ENCODE peak calls at places on chromosomes 13 and 19, in seven cellular contexts. One of them, this sample, is unnamed.
A peak's percentile ranks its signal among the peaks of the same experiment; 100 is the strongest.

GRCh38 chr19:49971991-49972401 is 11.0 kb upstream of the SIGLEC11 start:
- DNase-seq in lower lobe of right lung: peak; percentile 35
- DNase-seq in adrenal gland: peak; percentile 73
- DNase-seq in heart right ventricle: no peak
- DNase-seq in neural progenitor cell: no peak
- DNase-seq in hepatocyte: no peak
- DNase-seq in psoas muscle: no peak
- DNase-seq in this sample: no peak

GRCh38 chr19:31223805-31224534 is 125.3 kb downstream of the TSHZ3 start:
- DNase-seq in lower lobe of right lung: no peak
- DNase-seq in adrenal gland: no peak
- DNase-seq in heart right ventricle: no peak
- DNase-seq in neural progenitor cell: no peak
- DNase-seq in hepatocyte: peak; percentile 8
- DNase-seq in psoas muscle: no peak
- DNase-seq in this sample: no peak

GRCh38 chr13:102587916-102588315 is 8.9 kb upstream of the TPP2 start:
- DNase-seq in lower lobe of right lung: no peak
- DNase-seq in adrenal gland: no peak
- DNase-seq in heart right ventricle: no peak
- DNase-seq in neural progenitor cell: no peak
- DNase-seq in hepatocyte: no peak
- DNase-seq in psoas muscle: no peak
- DNase-seq in this sample: no peak

GRCh38 chr19:10013834-10014618 is 743 bp downstream of the RDH8 start:
- DNase-seq in lower lobe of right lung: no peak
- DNase-seq in adrenal gland: no peak
- DNase-seq in heart right ventricle: no peak
- DNase-seq in neural progenitor cell: no peak
- DNase-seq in hepatocyte: no peak
- DNase-seq in psoas muscle: no peak
- DNase-seq in this sample: no peak

GRCh38 chr19:31408460-31409124 is 59.4 kb upstream of the TSHZ3 start:
- DNase-seq in lower lobe of right lung: no peak
- DNase-seq in adrenal gland: no peak
- DNase-seq in heart right ventricle: peak; percentile 29
- DNase-seq in neural progenitor cell: no peak
- DNase-seq in hepatocyte: peak; percentile 38
- DNase-seq in psoas muscle: no peak
- DNase-seq in this sample: no peak

GRCh38 chr13:48564046-48564445 is 31.2 kb upstream of the RCBTB2 start:
- DNase-seq in lower lobe of right lung: no peak
- DNase-seq in adrenal gland: peak; percentile 51
- DNase-seq in heart right ventricle: no peak
- DNase-seq in neural progenitor cell: no peak
- DNase-seq in hepatocyte: no peak
- DNase-seq in psoas muscle: no peak
- DNase-seq in this sample: no peak

GRCh38 chr19:34254552-34255432 is at the start of gene GARRE1:
- DNase-seq in lower lobe of right lung: peak; percentile 59
- DNase-seq in adrenal gland: peak; percentile 45
- DNase-seq in heart right ventricle: peak; percentile 36
- DNase-seq in neural progenitor cell: peak; percentile 71
- DNase-seq in hepatocyte: peak; percentile 75
- DNase-seq in psoas muscle: peak; percentile 71
- DNase-seq in this sample: no peak

GRCh38 chr13:40402931-40403412 is 263.5 kb downstream of the FOXO1 start:
- DNase-seq in lower lobe of right lung: no peak
- DNase-seq in adrenal gland: no peak
- DNase-seq in heart right ventricle: no peak
- DNase-seq in neural progenitor cell: no peak
- DNase-seq in hepatocyte: no peak
- DNase-seq in psoas muscle: no peak
- DNase-seq in this sample: no peak

GRCh38 chr13:80716610-80717081 is 375.7 kb upstream of the SPRY2 start:
- DNase-seq in lower lobe of right lung: no peak
- DNase-seq in adrenal gland: peak; percentile 9
- DNase-seq in heart right ventricle: peak; percentile 30
- DNase-seq in neural progenitor cell: no peak
- DNase-seq in hepatocyte: peak; percentile 60
- DNase-seq in psoas muscle: peak; percentile 57
- DNase-seq in this sample: no peak

GRCh38 chr13:27203854-27204253 is 32.2 kb upstream of the USP12 start:
- DNase-seq in lower lobe of right lung: no peak
- DNase-seq in adrenal gland: no peak
- DNase-seq in heart right ventricle: no peak
- DNase-seq in neural progenitor cell: no peak
- DNase-seq in hepatocyte: no peak
- DNase-seq in psoas muscle: no peak
- DNase-seq in this sample: no peak

DNA sequence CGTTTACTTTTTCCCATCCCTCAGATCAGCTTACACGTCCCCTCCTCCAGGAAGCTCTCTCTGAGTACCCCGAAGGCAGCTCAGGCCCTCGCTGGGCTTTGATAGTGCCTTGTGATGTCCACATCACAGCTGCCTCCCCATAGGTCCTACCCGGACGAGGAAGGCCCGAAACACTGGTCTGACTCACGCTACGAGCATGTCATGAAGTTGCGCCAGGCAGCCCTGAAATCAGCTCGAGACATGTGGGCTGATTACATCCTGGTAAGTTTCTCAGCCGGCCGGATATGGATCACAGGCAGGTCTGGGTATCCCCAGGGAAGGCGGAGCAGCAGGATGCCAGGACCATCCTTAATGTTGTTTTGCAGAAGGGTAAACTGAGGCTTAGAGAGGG is 4.8 kb downstream of the COLGALT1 start:
- DNase-seq in lower lobe of right lung: peak; percentile 84
- DNase-seq in adrenal gland: peak; percentile 45
- DNase-seq in heart right ventricle: peak; percentile 31
- DNase-seq in neural progenitor cell: no peak
- DNase-seq in hepatocyte: peak; percentile 60
- DNase-seq in psoas muscle: peak; percentile 73
- DNase-seq in this sample: peak; percentile 57
- H3K4me1 ChIP-seq in lower lobe of right lung: peaks cover 39% of the 10 kb centered on the region
- H3K4me1 ChIP-seq in adrenal gland: peaks cover 22% of the 10 kb centered on the region
- H3K4me1 ChIP-seq in heart right ventricle: peaks cover 76% of the 10 kb centered on the region
- H3K4me1 ChIP-seq in neural progenitor cell: no peaks in the 10 kb centered on the region
- H3K4me1 ChIP-seq in hepatocyte: no peaks in the 10 kb centered on the region
- H3K4me1 ChIP-seq in psoas muscle: peaks cover 13% of the 10 kb centered on the region
- H3K4me1 ChIP-seq in this sample: peaks cover 20% of the 10 kb centered on the region

DNA sequence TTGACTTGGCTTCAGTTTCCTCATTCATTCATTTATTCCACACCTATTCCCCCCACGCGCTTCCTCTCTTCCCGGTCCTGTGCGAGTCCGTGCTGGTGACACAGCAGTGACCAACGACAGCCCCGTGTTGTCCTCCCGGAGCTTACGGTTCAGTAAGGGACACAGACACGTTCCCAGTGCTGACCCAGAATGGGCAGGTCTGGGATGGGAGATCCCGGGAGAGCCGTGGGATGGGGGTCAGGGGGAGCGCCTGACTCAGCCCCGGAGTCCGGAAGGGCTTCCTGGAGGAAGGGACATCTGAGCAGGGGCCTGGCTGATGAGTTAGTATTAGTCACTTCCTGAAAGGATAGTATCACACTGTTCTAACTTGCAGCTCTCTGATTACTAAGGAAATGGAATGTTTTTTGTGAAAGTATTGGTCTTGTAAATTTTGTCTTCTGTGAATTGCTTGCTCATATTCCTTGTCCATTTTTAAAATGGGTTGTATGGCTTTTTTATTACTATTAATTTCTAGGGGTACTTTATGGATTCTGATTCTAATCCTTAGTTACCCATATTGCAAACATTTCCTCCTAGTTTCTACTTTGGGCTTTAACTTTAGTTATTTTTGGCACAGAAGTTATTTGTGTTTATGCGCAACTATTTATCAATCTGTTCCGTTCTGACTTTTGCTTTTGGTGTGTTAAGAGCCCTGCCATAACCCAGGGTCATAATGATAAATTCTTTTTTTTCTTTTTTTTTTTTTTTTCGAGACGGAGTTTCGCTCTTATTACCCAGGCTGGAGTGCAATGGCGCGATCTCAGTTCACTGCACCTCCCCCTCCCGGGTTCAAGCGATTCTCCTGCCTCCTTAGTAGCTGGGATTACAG is 708 bp upstream of the ERCC1 start:
- DNase-seq in lower lobe of right lung: peak; percentile 73
- DNase-seq in adrenal gland: peak; percentile 84
- DNase-seq in heart right ventricle: peak; percentile 78
- DNase-seq in neural progenitor cell: peak; percentile 51
- DNase-seq in hepatocyte: peak; percentile 87
- DNase-seq in psoas muscle: peak; percentile 86
- DNase-seq in this sample: peak; percentile 68
- H3K4me1 ChIP-seq in lower lobe of right lung: peaks cover 49% of the 10 kb centered on the region
- H3K4me1 ChIP-seq in adrenal gland: peaks cover 44% of the 10 kb centered on the region
- H3K4me1 ChIP-seq in heart right ventricle: peaks cover 67% of the 10 kb centered on the region
- H3K4me1 ChIP-seq in neural progenitor cell: peaks cover 5% of the 10 kb centered on the region
- H3K4me1 ChIP-seq in hepatocyte: peaks cover 24% of the 10 kb centered on the region
- H3K4me1 ChIP-seq in psoas muscle: peaks cover 30% of the 10 kb centered on the region
- H3K4me1 ChIP-seq in this sample: peaks cover 30% of the 10 kb centered on the region

GRCh38 chr13:99003851-99004471 is 26.1 kb upstream of the DOCK9 start:
- DNase-seq in lower lobe of right lung: no peak
- DNase-seq in adrenal gland: no peak
- DNase-seq in heart right ventricle: no peak
- DNase-seq in neural progenitor cell: no peak
- DNase-seq in hepatocyte: no peak
- DNase-seq in psoas muscle: no peak
- DNase-seq in this sample: no peak

GRCh38 chr13:99004931-99005330 is 27.1 kb upstream of the DOCK9 start:
- DNase-seq in lower lobe of right lung: no peak
- DNase-seq in adrenal gland: no peak
- DNase-seq in heart right ventricle: no peak
- DNase-seq in neural progenitor cell: no peak
- DNase-seq in hepatocyte: no peak
- DNase-seq in psoas muscle: no peak
- DNase-seq in this sample: no peak

GRCh38 chr13:99000137-99000536 is 22.3 kb upstream of the DOCK9 start:
- DNase-seq in lower lobe of right lung: no peak
- DNase-seq in adrenal gland: no peak
- DNase-seq in heart right ventricle: no peak
- DNase-seq in neural progenitor cell: no peak
- DNase-seq in hepatocyte: no peak
- DNase-seq in psoas muscle: no peak
- DNase-seq in this sample: no peak

GRCh38 chr13:98999635-98999952 is 21.7 kb upstream of the DOCK9 start:
- DNase-seq in lower lobe of right lung: no peak
- DNase-seq in adrenal gland: no peak
- DNase-seq in heart right ventricle: no peak
- DNase-seq in neural progenitor cell: no peak
- DNase-seq in hepatocyte: no peak
- DNase-seq in psoas muscle: no peak
- DNase-seq in this sample: no peak

DNA sequence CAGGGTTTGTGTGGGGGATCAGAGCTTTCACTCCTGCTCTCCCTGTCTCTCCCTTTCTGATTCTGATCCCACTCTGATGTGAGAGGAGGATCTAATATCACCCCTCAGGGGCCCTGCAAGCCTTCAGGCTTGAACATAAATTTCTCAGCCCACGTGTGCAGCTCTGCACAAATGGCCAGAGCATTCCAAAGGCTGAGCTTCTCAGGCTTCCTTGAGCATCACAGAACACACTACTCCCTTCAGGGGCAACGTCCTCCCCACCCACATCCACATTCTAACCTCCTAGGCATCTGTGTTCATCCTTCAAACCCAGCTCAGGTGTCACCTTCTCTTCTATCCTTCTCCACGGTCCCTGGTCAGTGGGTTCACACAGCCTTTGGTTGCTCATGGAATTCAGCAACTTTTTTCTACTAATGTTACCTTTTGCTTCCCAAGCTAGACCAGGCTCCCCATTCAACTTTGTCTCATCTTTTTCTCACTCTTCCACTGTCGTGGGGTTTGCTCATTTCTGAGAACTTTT is 24.4 kb upstream of the DOCK9 start:
- DNase-seq in lower lobe of right lung: no peak
- DNase-seq in adrenal gland: no peak
- DNase-seq in heart right ventricle: no peak
- DNase-seq in neural progenitor cell: no peak
- DNase-seq in hepatocyte: no peak
- DNase-seq in psoas muscle: no peak
- DNase-seq in this sample: no peak
- H3K4me1 ChIP-seq in lower lobe of right lung: peaks cover 52% of the 10 kb centered on the region
- H3K4me1 ChIP-seq in adrenal gland: peaks cover 36% of the 10 kb centered on the region
- H3K4me1 ChIP-seq in heart right ventricle: peaks cover 45% of the 10 kb centered on the region
- H3K4me1 ChIP-seq in neural progenitor cell: peaks cover 5% of the 10 kb centered on the region
- H3K4me1 ChIP-seq in hepatocyte: peaks cover 6% of the 10 kb centered on the region
- H3K4me1 ChIP-seq in psoas muscle: peaks cover 10% of the 10 kb centered on the region
- H3K4me1 ChIP-seq in this sample: peaks cover 24% of the 10 kb centered on the region

DNA sequence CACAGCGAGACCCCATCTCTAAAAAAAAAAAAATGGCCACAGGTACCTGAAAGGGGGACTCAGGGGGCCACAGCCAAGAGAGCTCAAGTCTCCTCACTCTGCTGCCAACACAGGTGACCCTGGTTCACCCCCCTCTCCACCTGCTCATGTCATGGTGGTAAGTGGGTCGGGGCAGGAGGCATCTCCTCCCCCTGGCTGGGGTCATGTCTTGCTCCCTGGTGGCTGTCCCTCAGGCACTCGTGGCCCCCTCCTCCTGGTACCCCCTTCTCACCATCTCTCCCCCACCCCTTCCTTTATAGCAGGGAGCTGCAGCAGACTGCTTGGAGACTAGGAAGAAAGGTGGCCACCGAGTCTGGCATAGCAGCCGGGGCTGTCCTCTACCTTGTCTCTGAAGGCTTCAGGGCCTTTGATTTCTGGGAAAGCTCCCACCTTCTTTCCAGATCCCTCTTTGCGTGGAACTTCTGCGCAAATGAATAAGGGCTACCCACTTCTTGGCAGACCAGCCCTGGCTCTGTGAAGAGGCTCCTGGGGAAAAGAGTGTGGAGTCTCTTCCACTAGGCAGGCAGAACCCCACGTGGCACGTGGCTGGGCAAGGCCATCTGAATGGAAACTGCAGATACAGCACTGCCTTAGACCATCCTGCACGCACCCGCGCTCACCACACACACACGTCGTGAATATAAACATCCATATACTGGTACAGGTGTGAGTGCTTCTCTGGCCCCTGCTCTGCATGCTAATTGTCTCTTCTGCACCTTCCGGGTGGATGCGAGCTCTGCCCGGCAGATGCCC is 20.1 kb upstream of the MIER2 start:
- DNase-seq in lower lobe of right lung: no peak
- DNase-seq in adrenal gland: no peak
- DNase-seq in heart right ventricle: no peak
- DNase-seq in neural progenitor cell: no peak
- DNase-seq in hepatocyte: no peak
- DNase-seq in psoas muscle: no peak
- DNase-seq in this sample: no peak
- H3K4me1 ChIP-seq in lower lobe of right lung: no peaks in the 10 kb centered on the region
- H3K4me1 ChIP-seq in adrenal gland: no peaks in the 10 kb centered on the region
- H3K4me1 ChIP-seq in heart right ventricle: no peaks in the 10 kb centered on the region
- H3K4me1 ChIP-seq in neural progenitor cell: no peaks in the 10 kb centered on the region
- H3K4me1 ChIP-seq in hepatocyte: no peaks in the 10 kb centered on the region
- H3K4me1 ChIP-seq in psoas muscle: no peaks in the 10 kb centered on the region
- H3K4me1 ChIP-seq in this sample: no peaks in the 10 kb centered on the region

DNA sequence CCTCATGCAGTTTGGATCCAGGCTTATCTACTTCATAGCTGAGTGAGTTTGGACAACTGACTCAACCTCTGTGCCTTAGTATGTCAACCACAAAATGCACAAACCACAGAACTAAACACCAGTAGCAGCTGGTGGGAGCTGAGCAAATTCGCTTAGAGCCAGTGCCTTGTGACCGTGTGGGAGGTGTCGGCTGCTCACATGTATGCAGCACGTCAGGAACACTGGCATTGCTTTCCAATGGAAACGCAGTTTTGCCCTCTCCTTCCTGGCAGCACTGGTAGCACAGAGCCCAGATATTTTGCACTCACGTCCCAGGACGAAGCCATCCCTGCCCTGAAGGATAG is 8.3 kb upstream of the NTN5 start:
- DNase-seq in lower lobe of right lung: no peak
- DNase-seq in adrenal gland: no peak
- DNase-seq in heart right ventricle: no peak
- DNase-seq in neural progenitor cell: no peak
- DNase-seq in hepatocyte: no peak
- DNase-seq in psoas muscle: no peak
- DNase-seq in this sample: no peak
- H3K4me1 ChIP-seq in lower lobe of right lung: no peaks in the 10 kb centered on the region
- H3K4me1 ChIP-seq in adrenal gland: no peaks in the 10 kb centered on the region
- H3K4me1 ChIP-seq in heart right ventricle: no peaks in the 10 kb centered on the region
- H3K4me1 ChIP-seq in neural progenitor cell: no peaks in the 10 kb centered on the region
- H3K4me1 ChIP-seq in hepatocyte: peaks cover 16% of the 10 kb centered on the region
- H3K4me1 ChIP-seq in psoas muscle: no peaks in the 10 kb centered on the region
- H3K4me1 ChIP-seq in this sample: no peaks in the 10 kb centered on the region

This sample was measured in gastrocnemius medialis.